ENCODE peak calls at places on chromosome 21, in ten cellular contexts. T is sigmoid colon; F is CD8-positive, alpha-beta T cell; E is neural progenitor cell; D is GM12891; C is stimulated activated naive CD4-positive, alpha-beta T cell; G is EL; A is NCI-H226; O is thoracic aorta; V is left ventricle myocardium inferior. Y is an unnamed sample.

GRCh38 chr21:16534408-16535099 is 804.8 kb downstream of the USP25 start:
- DNase-seq in F (no peak), E (no peak), D (no peak), V (peak), C (no peak), A (no peak), T (peak), G (peak), O (no peak), Y (no peak)

GRCh38 chr21:44596068-44596725 is 3.9 kb upstream of the KRTAP10-6 start:
- DNase-seq in E (no peak), T (no peak), A (peak), F (no peak), C (no peak), O (no peak), V (no peak), D (no peak), G (no peak), Y (no peak)

GRCh38 chr21:26715878-26716506 is 129.2 kb downstream of the ADAMTS1 start:
- DNase-seq in O (no peak), F (no peak), C (no peak), D (peak), T (no peak), V (peak), G (peak), E (peak), A (peak), Y (peak)

GRCh38 chr21:44713846-44714245 is 2.5 kb upstream of the TSPEAR start:
- DNase-seq in D (no peak), O (no peak), F (no peak), T (peak), C (no peak), E (no peak), A (no peak), G (no peak), V (no peak), Y (no peak)

GRCh38 chr21:43361127-43361492 is 65.8 kb downstream of the SIK1 start:
- DNase-seq in C (no peak), O (no peak), D (no peak), T (no peak), V (peak), E (no peak), G (peak), A (no peak), F (no peak), Y (peak)

GRCh38 chr21:42652527-42653491 is 612 bp upstream of the PDE9A start:
- DNase-seq in G (peak), E (peak), C (no peak), V (peak), A (peak), T (peak), O (no peak), D (no peak), F (no peak), Y (no peak)

GRCh38 chr21:37717534-37717933 is 198.7 kb downstream of the KCNJ6 start:
- DNase-seq in F (no peak), A (no peak), T (no peak), E (no peak), O (no peak), C (no peak), D (no peak), V (no peak), G (no peak), Y (no peak)

GRCh38 chr21:16775056-16775455 is 737.8 kb upstream of the CXADR start:
- DNase-seq in V (no peak), D (no peak), F (no peak), O (no peak), E (peak), A (no peak), C (no peak), T (no peak), G (no peak), Y (no peak)

GRCh38 chr21:35616090-35616489 is 444.2 kb downstream of the SETD4 start:
- DNase-seq in A (peak), D (no peak), F (no peak), V (no peak), G (peak), E (no peak), C (no peak), T (no peak), O (no peak), Y (no peak)

GRCh38 chr21:17250651-17251294 is 262.1 kb upstream of the CXADR start:
- DNase-seq in D (no peak), T (no peak), C (no peak), V (no peak), O (no peak), E (no peak), G (peak), A (no peak), F (no peak), Y (no peak)

GRCh38 chr21:46055863-46056281 is 42.0 kb upstream of the COL6A2 start:
- DNase-seq in C (no peak), D (no peak), F (no peak), V (no peak), E (no peak), G (no peak), A (no peak), O (no peak), T (peak), Y (no peak)

GRCh38 chr21:42061195-42061865 is 9.8 kb upstream of the UMODL1 start:
- DNase-seq in D (peak), V (peak), G (no peak), A (no peak), F (peak), T (peak), E (no peak), O (no peak), C (no peak), Y (no peak)

GRCh38 chr21:42463861-42464515 is 32.0 kb downstream of the RSPH1 start:
- DNase-seq in D (no peak), G (peak), E (no peak), A (peak), C (peak), O (no peak), V (no peak), F (peak), T (no peak), Y (peak)

GRCh38 chr21:28655471-28655870 is 337.2 kb downstream of the LTN1 start:
- DNase-seq in A (peak), O (no peak), D (no peak), T (no peak), F (no peak), V (no peak), E (no peak), C (no peak), G (no peak), Y (no peak)

GRCh38 chr21:45027241-45028196 is 46.9 kb upstream of the ADARB1 start:
- DNase-seq in E (no peak), A (no peak), D (no peak), C (no peak), O (no peak), T (no peak), F (no peak), G (no peak), V (no peak), Y (no peak)

GRCh38 chr21:34743831-34744230 is 75.0 kb downstream of the CLIC6 start:
- DNase-seq in E (no peak), F (no peak), D (no peak), A (peak), G (peak), O (no peak), C (no peak), V (no peak), T (no peak), Y (no peak)

GRCh38 chr21:31641416-31641922 is 18.0 kb upstream of the SOD1 start:
- DNase-seq in G (no peak), C (no peak), F (no peak), T (no peak), A (no peak), V (no peak), O (no peak), D (no peak), E (no peak), Y (peak)

GRCh38 chr21:33383056-33383888 is 19.9 kb upstream of the IFNGR2 start:
- DNase-seq in T (peak), D (no peak), F (peak), G (peak), E (peak), C (peak), V (peak), A (peak), O (no peak), Y (peak)

GRCh38 chr21:38562182-38562581 is 63.9 kb upstream of the ERG start:
- DNase-seq in C (no peak), D (no peak), E (no peak), A (no peak), F (no peak), O (no peak), V (no peak), G (no peak), T (no peak), Y (no peak)

GRCh38 chr21:42417533-42417932 is 13.8 kb downstream of the UBASH3A start:
- DNase-seq in C (no peak), E (no peak), D (no peak), O (no peak), T (no peak), F (no peak), V (no peak), A (no peak), G (no peak), Y (no peak)